ENCODE peak calls at places on chromosome 11, in ten cellular contexts. Q is HCT116, Y is fibroblast of villous mesenchyme, Z is GM12865, S is fibroblast of mammary gland, V is IMR-90, C is uterus, F is GM23338, P is tibial artery, K is heart right ventricle. D is an unnamed sample.

GRCh38 chr11:110710520-110711381 is 1.5 kb downstream of the ARHGAP20 start:
- DNase-seq in P (peak; percentile 73), Q (no peak), Z (no peak), Y (peak; percentile 42), S (peak; percentile 26), K (peak; percentile 22), V (peak; percentile 51), C (peak; percentile 55), F (peak; percentile 62), D (no peak)

GRCh38 chr11:3617990-3618389 is 23.8 kb downstream of the ART5 start:
- DNase-seq in Q (no peak), K (no peak), S (no peak), F (no peak), Z (no peak), V (no peak), C (no peak), Y (no peak), P (peak; percentile 46), D (no peak)

GRCh38 chr11:4677948-4678347 is 19.7 kb downstream of the OR51E2 start:
- DNase-seq in S (no peak), Q (no peak), V (no peak), P (no peak), C (no peak), Y (peak; percentile 1), F (no peak), Z (no peak), K (no peak), D (no peak)

GRCh38 chr11:123300874-123301695 is 106.0 kb upstream of the CLMP start:
- DNase-seq in C (no peak), S (peak; percentile 83), F (no peak), Z (peak; percentile 66), K (no peak), V (peak; percentile 68), Y (peak; percentile 80), P (no peak), Q (peak; percentile 63), D (peak; percentile 50)

GRCh38 chr11:37402663-37403062 is 804.6 kb upstream of the RAG2 start:
- DNase-seq in V (no peak), C (no peak), P (no peak), S (no peak), Z (no peak), K (no peak), Y (no peak), F (no peak), Q (no peak), D (no peak)

GRCh38 chr11:92308366-92308765 is 83.7 kb downstream of the FAT3 start:
- DNase-seq in K (no peak), Q (no peak), Z (no peak), S (no peak), Y (peak; percentile 12), V (no peak), P (no peak), C (no peak), F (no peak), D (no peak)

GRCh38 chr11:28673687-28674431 is 565.7 kb downstream of the METTL15 start:
- DNase-seq in V (peak; percentile 13), K (no peak), Z (no peak), Y (peak; percentile 81), C (no peak), P (no peak), S (peak; percentile 78), Q (peak; percentile 54), F (peak; percentile 6), D (no peak)

GRCh38 chr11:97454988-97455387 is 1065.2 kb downstream of the JRKL start:
- DNase-seq in C (no peak), Q (no peak), K (no peak), Y (peak; percentile 6), F (peak; percentile 20), V (no peak), S (peak; percentile 0), P (no peak), Z (no peak), D (no peak)

GRCh38 chr11:6596237-6596877 is 7.1 kb downstream of the RRP8 start:
- DNase-seq in P (no peak), Z (no peak), Q (no peak), C (no peak), Y (no peak), F (no peak), V (no peak), S (no peak), K (no peak), D (no peak)

GRCh38 chr11:66834539-66834845 is 8.7 kb upstream of the RCE1 start:
- DNase-seq in Y (no peak), P (no peak), S (no peak), F (no peak), V (no peak), K (no peak), Q (no peak), C (no peak), Z (no peak), D (no peak)

DNA sequence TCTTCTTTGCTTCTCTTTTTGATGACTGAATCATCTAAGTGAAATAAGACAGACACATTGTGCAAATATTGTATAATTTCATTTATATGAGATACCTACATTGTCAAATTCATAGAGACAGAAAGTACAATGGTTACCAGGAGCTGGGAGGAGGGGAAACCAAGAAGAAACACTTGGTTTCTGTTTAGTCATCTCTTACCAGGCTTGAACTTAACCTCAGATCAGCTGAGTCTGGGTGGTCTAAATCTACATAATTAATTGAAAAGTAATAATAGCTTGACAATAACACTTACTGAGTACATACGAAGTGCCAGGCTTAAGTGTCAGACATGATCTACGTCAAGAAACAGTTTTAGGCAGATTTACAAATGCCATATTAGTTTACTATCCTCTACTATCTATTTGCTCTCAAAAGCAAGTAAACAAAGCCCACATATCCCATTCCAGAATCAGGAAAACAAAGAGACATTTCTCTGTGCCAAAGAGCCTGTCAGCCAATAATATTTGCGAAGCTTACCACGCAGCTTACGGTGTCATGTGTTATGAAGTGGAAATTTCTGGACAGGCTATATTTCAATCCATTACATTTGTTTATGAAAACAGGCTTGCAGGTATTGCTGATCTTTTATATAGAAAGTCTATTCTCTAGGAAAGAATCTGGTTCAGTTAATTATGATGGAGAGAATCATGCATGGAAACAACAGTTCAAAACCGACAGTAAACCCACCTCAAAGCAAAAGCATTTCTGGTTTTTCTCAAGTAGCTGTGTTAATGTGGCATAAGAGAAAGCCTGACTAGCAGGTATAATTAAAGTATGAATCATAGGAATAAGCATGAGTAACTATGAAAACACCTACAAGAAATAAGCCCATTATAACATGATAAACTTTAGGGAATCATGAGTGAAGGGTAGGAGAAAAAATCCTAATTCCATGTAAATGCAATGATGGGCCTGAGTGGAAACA is 2.7 kb upstream of the ARHGAP42 start:
- DNase-seq in C (no peak), P (no peak), F (no peak), V (no peak), Q (peak; percentile 12), Z (peak; percentile 59), Y (no peak), K (no peak), S (peak; percentile 28), D (no peak)
- H3K4me3 ChIP-seq in C (no peak overlapping the region), P (no peak overlapping the region), F (no peak overlapping the region), V (no peak overlapping the region), Q (peak overlapping the region; percentile 7), Z (no peak overlapping the region), Y (no peak overlapping the region), K (no peak overlapping the region), S (no peak overlapping the region), D (no peak overlapping the region)

GRCh38 chr11:130513132-130513531 is 64.7 kb downstream of the ADAMTS15 start:
- DNase-seq in V (no peak), K (peak; percentile 67), Y (peak; percentile 67), Q (no peak), C (no peak), Z (no peak), S (peak; percentile 70), P (no peak), F (no peak), D (no peak)
- TF ChIP-seq CTCF in V (no peak), K (no peak), Y (no peak), Q (no peak), C (no peak), Z (no peak), S (no peak), P (no peak), F (no peak), D (no peak)

DNA sequence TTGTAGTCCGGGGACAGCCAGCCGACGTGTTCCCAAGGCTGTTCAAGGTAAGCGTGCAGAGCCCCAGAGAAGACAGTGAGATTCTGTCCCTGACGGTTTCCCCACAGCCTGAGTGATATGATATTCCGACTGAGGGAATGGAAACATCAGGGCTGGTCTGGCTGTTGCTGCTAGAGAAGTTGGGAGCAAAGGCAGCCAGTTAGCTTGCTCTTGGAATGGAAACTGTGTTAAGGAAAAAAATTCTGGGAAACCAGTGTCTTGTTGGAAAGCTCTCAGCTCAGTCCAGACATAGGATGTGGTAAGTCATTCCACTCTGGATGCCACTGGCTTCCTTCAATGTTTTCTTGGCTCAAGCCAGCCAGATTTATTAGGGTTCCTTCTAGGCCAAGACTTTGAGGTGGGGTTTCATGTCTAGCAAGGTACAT is 8.8 kb downstream of the CRY2 start:
- DNase-seq in S (peak; percentile 41), C (peak; percentile 47), P (peak; percentile 73), K (no peak), Q (no peak), F (no peak), Z (no peak), V (peak; percentile 43), Y (peak; percentile 71), D (no peak)
- H3K4me3 ChIP-seq in S (no peak overlapping the region), C (no peak overlapping the region), P (no peak overlapping the region), K (no peak overlapping the region), Q (no peak overlapping the region), F (no peak overlapping the region), Z (no peak overlapping the region), V (no peak overlapping the region), Y (no peak overlapping the region), D (no peak overlapping the region)

DNA sequence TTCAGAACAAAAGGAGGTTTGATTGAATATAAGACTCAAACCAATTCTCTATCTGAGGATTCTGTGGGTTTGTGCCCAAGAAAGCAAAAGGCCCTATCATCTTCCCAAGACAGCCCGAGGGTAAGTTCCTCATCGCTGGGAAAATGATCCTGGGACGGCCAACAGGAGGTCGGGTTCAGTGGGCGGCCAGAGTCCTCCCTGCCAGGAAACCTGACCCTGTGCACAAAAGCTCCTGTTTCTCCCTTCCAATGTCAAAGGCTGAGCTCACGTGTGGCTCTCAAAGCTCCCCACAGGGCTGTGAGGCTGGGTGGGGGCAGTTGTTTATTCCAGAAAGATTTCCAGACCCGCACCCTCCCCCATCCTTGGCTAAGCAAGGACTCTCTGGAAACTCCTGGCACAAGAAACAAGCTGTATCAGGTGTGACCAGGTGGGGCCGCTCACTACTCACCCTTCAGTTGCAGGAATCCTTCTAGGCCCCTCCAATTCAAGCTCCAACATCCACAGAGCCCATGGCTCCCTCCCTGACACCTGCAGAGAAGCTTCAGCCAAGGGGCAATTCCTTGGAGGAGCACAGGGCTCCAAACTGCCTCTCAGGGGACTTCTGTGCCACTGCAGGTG is 131.9 kb downstream of the SHANK2 start:
- DNase-seq in K (no peak), S (peak; percentile 11), P (no peak), F (peak; percentile 94), Y (peak; percentile 20), C (no peak), Z (no peak), Q (peak; percentile 24), V (no peak), D (peak; percentile 19)
- TF ChIP-seq CTCF in K (no peak), S (peak; percentile 15), P (no peak), F (peak; percentile 91), Y (peak; percentile 33), C (no peak), Z (peak; percentile 4), Q (peak; percentile 84), V (peak; percentile 24), D (peak; percentile 84)

D was measured in epithelial cell of proximal tubule.